ENCODE peak calls at places on chromosomes 1 and 21, in seven cellular contexts. Q is fibroblast of lung; L is psoas muscle; X is stomach; Y is CD8-positive, alpha-beta T cell; W is heart right ventricle; E is cardiac muscle cell. B is an unnamed sample.
A peak's percentile ranks its signal among the peaks of the same experiment; 100 is the strongest.

GRCh38 chr1:21665711-21666571 is 3.2 kb downstream of the RAP1GAP start:
- DNase-seq in X (peak; percentile 31), E (no peak), Y (no peak), L (no peak), Q (no peak), W (peak; percentile 20), B (no peak)

GRCh38 chr1:71080178-71080781 is 555 bp downstream of the ZRANB2 start:
- DNase-seq in X (no peak), Y (no peak), Q (peak; percentile 18), L (no peak), W (no peak), E (peak; percentile 58), B (no peak)

GRCh38 chr1:51926171-51926812 is 47.8 kb upstream of the NRDC start:
- DNase-seq in E (no peak), X (no peak), W (no peak), Q (peak; percentile 61), L (no peak), Y (no peak), B (no peak)

GRCh38 chr1:206609229-206609991 is 2.9 kb downstream of the EIF2D start:
- DNase-seq in E (no peak), Q (no peak), L (no peak), X (no peak), W (no peak), Y (no peak), B (no peak)

GRCh38 chr1:13797397-13797796 is 97.4 kb downstream of the PRDM2 start:
- DNase-seq in L (no peak), E (no peak), X (no peak), Q (no peak), W (no peak), Y (no peak), B (no peak)

GRCh38 chr1:37391181-37391949 is 83.0 kb upstream of the ZC3H12A start:
- DNase-seq in L (no peak), W (no peak), Q (no peak), X (no peak), E (no peak), Y (no peak), B (no peak)

GRCh38 chr1:10251325-10252103 is 41.1 kb downstream of the KIF1B start:
- DNase-seq in Y (no peak), E (no peak), W (no peak), L (no peak), X (no peak), Q (peak; percentile 82), B (no peak)

GRCh38 chr1:170660281-170660713 is 3.6 kb upstream of the PRRX1 start:
- DNase-seq in W (no peak), X (no peak), Q (no peak), Y (no peak), E (peak; percentile 33), L (no peak), B (no peak)

GRCh38 chr1:65114312-65114711 is 33.7 kb upstream of the AK4 start:
- DNase-seq in L (no peak), X (no peak), W (peak; percentile 63), E (peak; percentile 67), Q (peak; percentile 7), Y (no peak), B (no peak)

GRCh38 chr1:155961937-155962336 is 16.4 kb downstream of the ARHGEF2 start:
- DNase-seq in L (peak; percentile 82), W (peak; percentile 66), E (no peak), X (peak; percentile 49), Y (no peak), Q (peak; percentile 98), B (peak; percentile 79)

GRCh38 chr1:221234821-221235220 is 355.6 kb downstream of the HLX start:
- DNase-seq in X (no peak), Y (no peak), Q (peak; percentile 30), L (no peak), E (no peak), W (no peak), B (no peak)

GRCh38 chr1:15835205-15835740 is 12.2 kb upstream of the SPEN start:
- DNase-seq in Q (no peak), L (no peak), Y (peak; percentile 45), E (no peak), X (no peak), W (no peak), B (no peak)

GRCh38 chr1:15835741-15836510 is 11.6 kb upstream of the SPEN start:
- DNase-seq in X (peak; percentile 99), Y (peak; percentile 98), E (peak; percentile 99), Q (peak; percentile 98), L (peak; percentile 100), W (peak; percentile 100), B (peak; percentile 97)

GRCh38 chr1:15837931-15838330 is 9.6 kb upstream of the SPEN start:
- DNase-seq in W (no peak), X (no peak), Y (no peak), E (no peak), Q (no peak), L (no peak), B (no peak)

GRCh38 chr1:15838721-15839120 is 8.8 kb upstream of the SPEN start:
- DNase-seq in W (no peak), E (no peak), L (no peak), Y (no peak), X (no peak), Q (no peak), B (no peak)

DNA sequence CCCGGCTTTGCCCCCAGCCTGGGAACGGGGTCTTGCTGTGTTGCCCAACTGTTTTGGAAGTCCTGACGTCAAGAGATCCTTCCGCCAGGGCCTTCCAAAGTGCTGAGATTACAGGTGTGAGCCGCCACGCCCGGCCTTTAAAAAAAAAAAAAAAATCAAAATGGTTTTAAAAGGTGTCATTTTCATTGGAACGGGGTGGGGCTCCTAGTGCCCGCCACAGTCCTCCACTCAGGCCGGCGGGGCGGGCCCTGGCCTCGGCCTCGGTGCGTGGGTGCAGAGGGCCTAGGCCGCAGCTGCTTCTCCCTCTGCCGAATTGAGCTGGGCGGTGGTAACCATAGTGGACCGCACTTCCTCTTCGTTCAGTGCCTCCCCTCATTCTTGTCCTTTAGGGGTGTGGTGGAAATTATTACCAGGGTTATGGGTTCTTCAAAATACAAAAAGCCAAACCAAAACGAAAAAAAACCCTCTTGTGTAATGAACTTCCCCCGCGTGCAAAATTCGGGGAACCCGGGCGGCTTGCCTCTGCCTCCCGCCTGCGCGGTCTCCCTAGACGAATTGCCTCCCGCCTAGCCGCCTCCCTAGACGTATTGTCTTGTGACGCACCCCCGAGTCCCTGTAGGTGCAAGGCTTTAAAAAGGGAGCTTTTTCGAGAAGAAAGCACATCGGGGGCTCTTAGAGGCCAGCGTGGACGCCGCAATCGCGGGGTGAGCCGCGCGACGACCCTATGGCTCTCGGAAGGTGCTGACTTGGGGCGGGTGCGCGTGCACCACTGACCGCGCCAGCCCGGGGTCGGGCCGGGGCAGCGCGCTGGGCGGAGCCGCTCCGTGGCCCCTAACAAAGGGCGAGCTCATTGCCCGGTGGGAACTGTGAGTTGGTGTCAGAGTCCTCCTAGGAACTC is 10.5 kb upstream of the SPEN start:
- DNase-seq in Y (peak; percentile 56), L (peak; percentile 43), W (peak; percentile 35), E (no peak), X (peak; percentile 34), Q (no peak), B (no peak)
- TF ChIP-seq CTCF in Y (no peak), L (no peak), W (no peak), E (no peak), X (no peak), Q (no peak), B (no peak)

GRCh38 chr21:46620846-46621245 is 14.6 kb upstream of the PRMT2 start:
- DNase-seq in W (no peak), Y (no peak), Q (no peak), E (no peak), L (no peak), X (no peak), B (no peak)
- H3K4me1 ChIP-seq in W (peaks cover 34% of the 10 kb centered on the region), Y (peaks cover 75% of the 10 kb centered on the region), Q (no peaks in the 10 kb centered on the region), E (no peaks in the 10 kb centered on the region), L (no peaks in the 10 kb centered on the region), X (peaks cover 18% of the 10 kb centered on the region), B (peaks cover 8% of the 10 kb centered on the region)

GRCh38 chr1:87969040-87969439 is 640.4 kb downstream of the LMO4 start:
- DNase-seq in X (no peak), Y (no peak), L (no peak), E (no peak), Q (no peak), W (no peak), B (no peak)
- H3K4me3 ChIP-seq in X (no peak overlapping the region), Y (no peak overlapping the region), L (no peak overlapping the region), E (no peak overlapping the region), Q (no peak overlapping the region), W (no peak overlapping the region), B (no peak overlapping the region)

GRCh38 chr1:85078903-85079302 is 30.6 kb upstream of the MCOLN3 start:
- DNase-seq in E (peak; percentile 10), Y (no peak), Q (no peak), X (no peak), W (no peak), L (no peak), B (no peak)
- TF ChIP-seq CTCF in E (peak; percentile 43), Y (no peak), Q (peak; percentile 29), X (no peak), W (no peak), L (no peak), B (peak; percentile 13)

GRCh38 chr21:44897326-44898010 is 23.2 kb downstream of the ITGB2 start:
- DNase-seq in E (no peak), L (peak; percentile 18), Y (no peak), X (peak; percentile 43), Q (no peak), W (no peak), B (no peak)
- H3K4me1 ChIP-seq in E (no peaks in the 10 kb centered on the region), L (no peaks in the 10 kb centered on the region), Y (peaks cover 13% of the 10 kb centered on the region), X (no peaks in the 10 kb centered on the region), Q (no peaks in the 10 kb centered on the region), W (peaks cover 13% of the 10 kb centered on the region), B (no peaks in the 10 kb centered on the region)

GRCh38 chr21:26457817-26458216 is 115.3 kb downstream of the CYYR1 start:
- DNase-seq in X (no peak), E (no peak), W (no peak), Y (no peak), L (no peak), Q (no peak), B (no peak)
- H3K4me3 ChIP-seq in X (no peak overlapping the region), E (no peak overlapping the region), W (no peak overlapping the region), Y (no peak overlapping the region), L (no peak overlapping the region), Q (no peak overlapping the region), B (no peak overlapping the region)

GRCh38 chr1:212414328-212415106 is at the start of gene PACC1:
- DNase-seq in E (peak; percentile 94), L (peak; percentile 89), X (peak; percentile 90), Q (peak; percentile 77), Y (peak; percentile 85), W (peak; percentile 87), B (peak; percentile 95)
- TF ChIP-seq CTCF in E (no peak), L (no peak), X (no peak), Q (no peak), Y (no peak), W (peak; percentile 15), B (no peak)

GRCh38 chr1:242427519-242427918 is 97.0 kb downstream of the PLD5 start:
- DNase-seq in W (no peak), E (no peak), Y (no peak), Q (no peak), X (no peak), L (no peak), B (no peak)
- H3K4me1 ChIP-seq in W (no peaks in the 10 kb centered on the region), E (no peaks in the 10 kb centered on the region), Y (no peaks in the 10 kb centered on the region), Q (no peaks in the 10 kb centered on the region), X (no peaks in the 10 kb centered on the region), L (no peaks in the 10 kb centered on the region), B (no peaks in the 10 kb centered on the region)